ENCODE peak calls at places on chromosomes 2 and 18, in nine cellular contexts. T, S, A, Z, W, U, X, G and Y are unnamed samples. For H3K4me1 and H3K9me3, the result is how much of the 10 kb centered on the place peaks cover.

GRCh38 chr18:35159782-35160181 is 81.1 kb upstream of the ZNF397 start:
- DNase-seq in T (no peak), Z (no peak), A (no peak), G (no peak), W (no peak), U (no peak), S (no peak), X (no peak), Y (no peak)

GRCh38 chr2:215619022-215619958 is 183.4 kb upstream of the FN1 start:
- DNase-seq in X (no peak), Z (no peak), G (no peak), T (peak), A (peak), S (no peak), U (peak), W (no peak), Y (no peak)

GRCh38 chr2:44392338-44392943 is 30.7 kb downstream of the CAMKMT start:
- DNase-seq in U (peak), A (peak), Z (no peak), S (peak), T (peak), W (peak), G (no peak), X (peak), Y (peak)

GRCh38 chr18:5627756-5628511 is 84.1 kb upstream of the EPB41L3 start:
- DNase-seq in W (no peak), X (no peak), U (no peak), S (no peak), T (no peak), G (no peak), A (no peak), Z (no peak), Y (no peak)

GRCh38 chr2:202360646-202361045 is 15.5 kb upstream of the BMPR2 start:
- DNase-seq in U (no peak), G (no peak), X (no peak), A (no peak), S (no peak), W (no peak), T (no peak), Z (no peak), Y (no peak)

GRCh38 chr2:155404433-155405002 is 706.0 kb downstream of the KCNJ3 start:
- DNase-seq in T (no peak), Z (no peak), G (no peak), W (no peak), U (peak), A (no peak), X (no peak), S (peak), Y (no peak)

GRCh38 chr18:63951302-63951705 is 2.2 kb downstream of the HMSD start:
- DNase-seq in S (no peak), Z (no peak), A (no peak), T (no peak), U (no peak), X (no peak), W (no peak), G (no peak), Y (no peak)

GRCh38 chr2:191569025-191569424 is 108.9 kb upstream of the NABP1 start:
- DNase-seq in G (no peak), Z (peak), T (no peak), A (no peak), U (no peak), W (no peak), S (no peak), X (no peak), Y (no peak)

GRCh38 chr2:47357475-47357874 is 45.5 kb upstream of the MSH2 start:
- DNase-seq in Z (no peak), W (no peak), X (peak), A (peak), U (no peak), S (no peak), T (no peak), G (no peak), Y (no peak)

GRCh38 chr2:117832905-117833613 is 18.6 kb downstream of the DDX18 start:
- DNase-seq in U (no peak), A (peak), T (no peak), S (no peak), Z (no peak), G (no peak), X (no peak), W (no peak), Y (no peak)

GRCh38 chr2:177253704-177254103 is 10.8 kb downstream of the NFE2L2 start:
- DNase-seq in T (no peak), Z (no peak), A (no peak), G (no peak), S (no peak), W (no peak), U (no peak), X (no peak), Y (no peak)
- H3K4me1 ChIP-seq in T (under half), Z (half or more), A (half or more), G (half or more), S (under half), W (under half), U (under half), X (half or more), Y (under half)

DNA sequence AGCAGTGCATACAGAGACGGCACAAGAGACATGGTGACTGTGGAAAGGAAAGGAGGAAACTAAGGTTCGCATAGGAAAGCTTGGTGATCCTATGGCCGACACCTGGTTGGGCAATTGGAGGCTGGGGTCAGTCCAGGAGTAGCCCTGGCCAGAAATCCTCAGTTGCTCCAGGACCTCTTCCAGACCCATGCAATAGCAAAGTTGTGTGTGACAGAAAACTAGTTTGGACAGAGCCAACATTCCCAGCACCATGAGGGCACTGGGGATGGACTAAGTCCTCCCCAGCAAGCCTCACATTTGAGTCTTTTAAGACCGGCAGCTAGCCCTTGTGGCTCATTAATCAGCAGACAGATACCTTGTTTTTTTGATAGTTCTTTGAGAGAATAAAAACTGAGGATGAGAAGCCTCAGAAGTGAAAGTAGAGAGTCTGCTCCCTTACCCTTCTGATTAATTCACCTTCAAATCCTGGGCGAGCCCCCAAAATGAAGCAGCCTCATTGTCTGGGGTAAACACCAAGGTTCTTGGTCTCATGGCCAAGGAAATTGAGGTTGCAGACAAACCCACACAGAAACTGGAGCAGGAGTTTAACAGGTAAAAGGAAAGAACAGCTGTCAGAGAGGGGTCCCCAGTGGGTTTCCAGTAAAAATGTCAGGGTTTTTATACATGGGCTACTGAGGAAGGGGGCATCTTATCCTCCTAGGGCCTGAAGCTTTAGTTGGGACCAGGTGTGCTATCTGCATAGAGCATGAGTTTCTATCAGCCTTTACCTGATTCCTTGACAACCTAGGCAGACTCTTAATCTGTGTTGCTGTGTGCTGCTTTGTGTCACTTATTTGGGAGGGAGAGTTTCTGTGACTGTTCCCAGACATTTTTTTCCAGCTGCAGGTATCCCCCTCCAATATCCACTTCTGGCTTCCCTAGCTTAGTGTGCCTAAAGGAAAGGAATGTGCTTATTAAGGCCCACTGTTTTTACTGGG is 39.1 kb downstream of the STK17B start:
- DNase-seq in A (no peak), T (no peak), X (no peak), U (no peak), Z (no peak), G (no peak), S (peak), W (no peak), Y (no peak)
- H3K9me3 ChIP-seq in A (under half), T (under half), X (under half), U (under half), Z (under half), G (under half), S (half or more), W (under half), Y (under half)

DNA sequence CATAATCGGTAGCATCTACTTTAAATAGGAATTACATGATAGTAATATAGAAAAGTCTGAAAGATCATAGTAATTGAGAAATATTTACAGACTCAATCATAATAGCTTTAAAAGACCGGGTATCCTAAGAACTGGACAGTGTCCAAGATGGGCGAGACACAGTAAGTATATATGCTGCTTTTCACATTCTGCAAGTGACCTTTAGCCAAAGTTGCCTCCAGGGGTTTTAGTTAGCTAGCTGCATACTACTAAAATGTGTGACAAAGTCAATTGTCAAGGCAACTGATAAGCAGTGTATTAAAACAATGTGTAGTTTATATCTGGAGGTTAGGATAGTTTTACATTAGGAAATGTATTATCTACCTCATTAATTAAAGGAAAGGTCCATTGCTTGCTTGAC is 24.6 kb downstream of the CD302 start:
- DNase-seq in A (peak), X (no peak), W (no peak), T (no peak), S (no peak), Z (no peak), U (no peak), G (no peak), Y (no peak)
- H3K4me1 ChIP-seq in A (under half), X (under half), W (under half), T (under half), S (under half), Z (under half), U (under half), G (under half), Y (under half)

GRCh38 chr2:112547333-112547732 is 5.1 kb downstream of the POLR1B start:
- DNase-seq in Z (no peak), T (no peak), A (peak), W (no peak), X (no peak), U (no peak), S (no peak), G (no peak), Y (no peak)

GRCh38 chr2:112541315-112542122 is 746 bp upstream of the POLR1B start:
- DNase-seq in X (peak), W (no peak), Z (peak), S (peak), A (peak), G (peak), U (no peak), T (peak), Y (peak)

GRCh38 chr2:112540906-112541305 is 1.4 kb upstream of the POLR1B start:
- DNase-seq in X (no peak), A (no peak), T (no peak), Z (no peak), U (no peak), S (peak), W (no peak), G (no peak), Y (no peak)

GRCh38 chr2:112542974-112543760 is 902 bp downstream of the POLR1B start:
- DNase-seq in Z (no peak), S (peak), X (no peak), U (peak), G (no peak), W (no peak), T (peak), A (peak), Y (no peak)

GRCh38 chr2:112542123-112542973 is at the start of gene POLR1B:
- DNase-seq in T (peak), S (peak), G (peak), Z (peak), W (peak), X (peak), U (peak), A (peak), Y (peak)
- H3K9me3 ChIP-seq in T (under half), S (under half), G (under half), Z (under half), W (under half), X (under half), U (under half), A (under half), Y (under half)